ENCODE peak calls at places on chromosome 11, in five cellular contexts. One of them, this sample, is unnamed.
A peak's percentile ranks its signal among the peaks of the same experiment; 100 is the strongest.

GRCh38 chr11:44694443-44694842 is 32.3 kb upstream of the TSPAN18 start:
- DNase-seq in stimulated activated CD8-positive, alpha-beta memory T cell treated with anti-CD3 and anti-CD28 coated beads, Interleukin-4, amount 100 ng/mL, for 4 hours: no peak
- DNase-seq in IMR-90: no peak
- DNase-seq in NCI-H1105: no peak
- DNase-seq in GOT3: no peak
- DNase-seq in this sample: no peak

GRCh38 chr11:47534707-47535251 is 18.2 kb downstream of the CELF1 start:
- DNase-seq in stimulated activated CD8-positive, alpha-beta memory T cell treated with anti-CD3 and anti-CD28 coated beads, Interleukin-4, amount 100 ng/mL, for 4 hours: no peak
- DNase-seq in IMR-90: no peak
- DNase-seq in NCI-H1105: no peak
- DNase-seq in GOT3: no peak
- DNase-seq in this sample: no peak

GRCh38 chr11:64253481-64253880 is 2.2 kb downstream of the PLCB3 start:
- DNase-seq in stimulated activated CD8-positive, alpha-beta memory T cell treated with anti-CD3 and anti-CD28 coated beads, Interleukin-4, amount 100 ng/mL, for 4 hours: no peak
- DNase-seq in IMR-90: no peak
- DNase-seq in NCI-H1105: no peak
- DNase-seq in GOT3: no peak
- DNase-seq in this sample: no peak

GRCh38 chr11:123474994-123475393 is 44.9 kb downstream of the GRAMD1B start:
- DNase-seq in stimulated activated CD8-positive, alpha-beta memory T cell treated with anti-CD3 and anti-CD28 coated beads, Interleukin-4, amount 100 ng/mL, for 4 hours: no peak
- DNase-seq in IMR-90: peak; percentile 47
- DNase-seq in NCI-H1105: no peak
- DNase-seq in GOT3: no peak
- DNase-seq in this sample: no peak

GRCh38 chr11:94193288-94193687 is 64.6 kb downstream of the PANX1 start:
- DNase-seq in stimulated activated CD8-positive, alpha-beta memory T cell treated with anti-CD3 and anti-CD28 coated beads, Interleukin-4, amount 100 ng/mL, for 4 hours: no peak
- DNase-seq in IMR-90: peak; percentile 96
- DNase-seq in NCI-H1105: no peak
- DNase-seq in GOT3: no peak
- DNase-seq in this sample: peak; percentile 91

GRCh38 chr11:21811572-21811971 is 381.3 kb upstream of the ANO5 start:
- DNase-seq in stimulated activated CD8-positive, alpha-beta memory T cell treated with anti-CD3 and anti-CD28 coated beads, Interleukin-4, amount 100 ng/mL, for 4 hours: no peak
- DNase-seq in IMR-90: no peak
- DNase-seq in NCI-H1105: no peak
- DNase-seq in GOT3: no peak
- DNase-seq in this sample: no peak

GRCh38 chr11:33157103-33158027 is 3.9 kb downstream of the CSTF3 start:
- DNase-seq in stimulated activated CD8-positive, alpha-beta memory T cell treated with anti-CD3 and anti-CD28 coated beads, Interleukin-4, amount 100 ng/mL, for 4 hours: no peak
- DNase-seq in IMR-90: no peak
- DNase-seq in NCI-H1105: peak; percentile 41
- DNase-seq in GOT3: no peak
- DNase-seq in this sample: peak; percentile 36

GRCh38 chr11:37504925-37505324 is 906.9 kb upstream of the RAG2 start:
- DNase-seq in stimulated activated CD8-positive, alpha-beta memory T cell treated with anti-CD3 and anti-CD28 coated beads, Interleukin-4, amount 100 ng/mL, for 4 hours: no peak
- DNase-seq in IMR-90: peak; percentile 95
- DNase-seq in NCI-H1105: no peak
- DNase-seq in GOT3: no peak
- DNase-seq in this sample: peak; percentile 85

GRCh38 chr11:69443968-69444364 is 37.5 kb upstream of the LINC01488 start:
- DNase-seq in stimulated activated CD8-positive, alpha-beta memory T cell treated with anti-CD3 and anti-CD28 coated beads, Interleukin-4, amount 100 ng/mL, for 4 hours: no peak
- DNase-seq in IMR-90: peak; percentile 58
- DNase-seq in NCI-H1105: no peak
- DNase-seq in GOT3: no peak
- DNase-seq in this sample: peak; percentile 62

GRCh38 chr11:132072044-132072879 is 701.8 kb downstream of the NTM start:
- DNase-seq in stimulated activated CD8-positive, alpha-beta memory T cell treated with anti-CD3 and anti-CD28 coated beads, Interleukin-4, amount 100 ng/mL, for 4 hours: no peak
- DNase-seq in IMR-90: peak; percentile 99
- DNase-seq in NCI-H1105: no peak
- DNase-seq in GOT3: no peak
- DNase-seq in this sample: peak; percentile 97

GRCh38 chr11:81237139-81237538 is 1496.5 kb downstream of the FAM181B start:
- DNase-seq in stimulated activated CD8-positive, alpha-beta memory T cell treated with anti-CD3 and anti-CD28 coated beads, Interleukin-4, amount 100 ng/mL, for 4 hours: no peak
- DNase-seq in IMR-90: peak; percentile 4
- DNase-seq in NCI-H1105: peak; percentile 73
- DNase-seq in GOT3: no peak
- DNase-seq in this sample: peak; percentile 49

GRCh38 chr11:44559207-44559943 is 6.1 kb upstream of the CD82 start:
- DNase-seq in stimulated activated CD8-positive, alpha-beta memory T cell treated with anti-CD3 and anti-CD28 coated beads, Interleukin-4, amount 100 ng/mL, for 4 hours: no peak
- DNase-seq in IMR-90: no peak
- DNase-seq in NCI-H1105: no peak
- DNase-seq in GOT3: no peak
- DNase-seq in this sample: no peak

GRCh38 chr11:12764187-12764914 is 90.1 kb downstream of the TEAD1 start:
- DNase-seq in stimulated activated CD8-positive, alpha-beta memory T cell treated with anti-CD3 and anti-CD28 coated beads, Interleukin-4, amount 100 ng/mL, for 4 hours: no peak
- DNase-seq in IMR-90: no peak
- DNase-seq in NCI-H1105: peak; percentile 14
- DNase-seq in GOT3: no peak
- DNase-seq in this sample: no peak

GRCh38 chr11:78474451-78474850 is 56.8 kb upstream of the GAB2 start:
- DNase-seq in stimulated activated CD8-positive, alpha-beta memory T cell treated with anti-CD3 and anti-CD28 coated beads, Interleukin-4, amount 100 ng/mL, for 4 hours: no peak
- DNase-seq in IMR-90: no peak
- DNase-seq in NCI-H1105: no peak
- DNase-seq in GOT3: no peak
- DNase-seq in this sample: no peak

GRCh38 chr11:24760681-24761080 is 263.8 kb downstream of the LUZP2 start:
- DNase-seq in stimulated activated CD8-positive, alpha-beta memory T cell treated with anti-CD3 and anti-CD28 coated beads, Interleukin-4, amount 100 ng/mL, for 4 hours: no peak
- DNase-seq in IMR-90: peak; percentile 30
- DNase-seq in NCI-H1105: no peak
- DNase-seq in GOT3: no peak
- DNase-seq in this sample: no peak

GRCh38 chr11:130737866-130738431 is 178.3 kb downstream of the SNX19 start:
- DNase-seq in stimulated activated CD8-positive, alpha-beta memory T cell treated with anti-CD3 and anti-CD28 coated beads, Interleukin-4, amount 100 ng/mL, for 4 hours: no peak
- DNase-seq in IMR-90: peak; percentile 89
- DNase-seq in NCI-H1105: peak; percentile 93
- DNase-seq in GOT3: no peak
- DNase-seq in this sample: peak; percentile 91

GRCh38 chr11:113184498-113184897 is 129.9 kb upstream of the TTC12 start:
- DNase-seq in stimulated activated CD8-positive, alpha-beta memory T cell treated with anti-CD3 and anti-CD28 coated beads, Interleukin-4, amount 100 ng/mL, for 4 hours: no peak
- DNase-seq in IMR-90: peak; percentile 56
- DNase-seq in NCI-H1105: no peak
- DNase-seq in GOT3: no peak
- DNase-seq in this sample: peak; percentile 90

GRCh38 chr11:101738494-101738893 is 154.7 kb upstream of the TRPC6 start:
- DNase-seq in stimulated activated CD8-positive, alpha-beta memory T cell treated with anti-CD3 and anti-CD28 coated beads, Interleukin-4, amount 100 ng/mL, for 4 hours: no peak
- DNase-seq in IMR-90: no peak
- DNase-seq in NCI-H1105: no peak
- DNase-seq in GOT3: no peak
- DNase-seq in this sample: no peak

GRCh38 chr11:116193321-116194114 is 579.3 kb downstream of the BUD13 start:
- DNase-seq in stimulated activated CD8-positive, alpha-beta memory T cell treated with anti-CD3 and anti-CD28 coated beads, Interleukin-4, amount 100 ng/mL, for 4 hours: no peak
- DNase-seq in IMR-90: peak; percentile 62
- DNase-seq in NCI-H1105: peak; percentile 60
- DNase-seq in GOT3: no peak
- DNase-seq in this sample: peak; percentile 10

GRCh38 chr11:97516688-97517087 is 1126.9 kb downstream of the JRKL start:
- DNase-seq in stimulated activated CD8-positive, alpha-beta memory T cell treated with anti-CD3 and anti-CD28 coated beads, Interleukin-4, amount 100 ng/mL, for 4 hours: no peak
- DNase-seq in IMR-90: no peak
- DNase-seq in NCI-H1105: no peak
- DNase-seq in GOT3: no peak
- DNase-seq in this sample: no peak

GRCh38 chr11:112694244-112694643 is 267.0 kb upstream of the NCAM1 start:
- DNase-seq in stimulated activated CD8-positive, alpha-beta memory T cell treated with anti-CD3 and anti-CD28 coated beads, Interleukin-4, amount 100 ng/mL, for 4 hours: no peak
- DNase-seq in IMR-90: no peak
- DNase-seq in NCI-H1105: no peak
- DNase-seq in GOT3: no peak
- DNase-seq in this sample: no peak

GRCh38 chr11:107249054-107249453 is 208.6 kb downstream of the CWF19L2 start:
- DNase-seq in stimulated activated CD8-positive, alpha-beta memory T cell treated with anti-CD3 and anti-CD28 coated beads, Interleukin-4, amount 100 ng/mL, for 4 hours: no peak
- DNase-seq in IMR-90: no peak
- DNase-seq in NCI-H1105: no peak
- DNase-seq in GOT3: no peak
- DNase-seq in this sample: no peak

GRCh38 chr11:96448225-96448624 is 58.4 kb downstream of the JRKL start:
- DNase-seq in stimulated activated CD8-positive, alpha-beta memory T cell treated with anti-CD3 and anti-CD28 coated beads, Interleukin-4, amount 100 ng/mL, for 4 hours: no peak
- DNase-seq in IMR-90: no peak
- DNase-seq in NCI-H1105: no peak
- DNase-seq in GOT3: no peak
- DNase-seq in this sample: no peak

GRCh38 chr11:123020968-123021367 is 39.3 kb upstream of the BSX start:
- DNase-seq in stimulated activated CD8-positive, alpha-beta memory T cell treated with anti-CD3 and anti-CD28 coated beads, Interleukin-4, amount 100 ng/mL, for 4 hours: no peak
- DNase-seq in IMR-90: peak; percentile 49
- DNase-seq in NCI-H1105: peak; percentile 70
- DNase-seq in GOT3: no peak
- DNase-seq in this sample: peak; percentile 59

GRCh38 chr11:10522276-10522675 is 18.7 kb downstream of the RNF141 start:
- DNase-seq in stimulated activated CD8-positive, alpha-beta memory T cell treated with anti-CD3 and anti-CD28 coated beads, Interleukin-4, amount 100 ng/mL, for 4 hours: no peak
- DNase-seq in IMR-90: no peak
- DNase-seq in NCI-H1105: no peak
- DNase-seq in GOT3: no peak
- DNase-seq in this sample: no peak

GRCh38 chr11:118068206-118068944 is 8.5 kb upstream of the TMPRSS4 start:
- DNase-seq in stimulated activated CD8-positive, alpha-beta memory T cell treated with anti-CD3 and anti-CD28 coated beads, Interleukin-4, amount 100 ng/mL, for 4 hours: no peak
- DNase-seq in IMR-90: no peak
- DNase-seq in NCI-H1105: no peak
- DNase-seq in GOT3: no peak
- DNase-seq in this sample: no peak

GRCh38 chr11:134230339-134230738 is 5.9 kb downstream of the VPS26B start:
- DNase-seq in stimulated activated CD8-positive, alpha-beta memory T cell treated with anti-CD3 and anti-CD28 coated beads, Interleukin-4, amount 100 ng/mL, for 4 hours: no peak
- DNase-seq in IMR-90: no peak
- DNase-seq in NCI-H1105: no peak
- DNase-seq in GOT3: no peak
- DNase-seq in this sample: no peak

GRCh38 chr11:35618497-35619029 is 303 bp downstream of the FJX1 start:
- DNase-seq in stimulated activated CD8-positive, alpha-beta memory T cell treated with anti-CD3 and anti-CD28 coated beads, Interleukin-4, amount 100 ng/mL, for 4 hours: no peak
- DNase-seq in IMR-90: peak; percentile 51
- DNase-seq in NCI-H1105: no peak
- DNase-seq in GOT3: no peak
- DNase-seq in this sample: peak; percentile 38

GRCh38 chr11:297666-298405 is 1.5 kb downstream of the IFITM5 start:
- DNase-seq in stimulated activated CD8-positive, alpha-beta memory T cell treated with anti-CD3 and anti-CD28 coated beads, Interleukin-4, amount 100 ng/mL, for 4 hours: no peak
- DNase-seq in IMR-90: no peak
- DNase-seq in NCI-H1105: no peak
- DNase-seq in GOT3: no peak
- DNase-seq in this sample: peak; percentile 46

GRCh38 chr11:110446594-110446993 is 16.8 kb downstream of the FDX1 start:
- DNase-seq in stimulated activated CD8-positive, alpha-beta memory T cell treated with anti-CD3 and anti-CD28 coated beads, Interleukin-4, amount 100 ng/mL, for 4 hours: no peak
- DNase-seq in IMR-90: no peak
- DNase-seq in NCI-H1105: no peak
- DNase-seq in GOT3: no peak
- DNase-seq in this sample: no peak

GRCh38 chr11:32706985-32707736 is 87.3 kb downstream of the CCDC73 start:
- DNase-seq in stimulated activated CD8-positive, alpha-beta memory T cell treated with anti-CD3 and anti-CD28 coated beads, Interleukin-4, amount 100 ng/mL, for 4 hours: no peak
- DNase-seq in IMR-90: peak; percentile 82
- DNase-seq in NCI-H1105: no peak
- DNase-seq in GOT3: no peak
- DNase-seq in this sample: peak; percentile 89

GRCh38 chr11:17063171-17064002 is 14.1 kb downstream of the RPS13 start:
- DNase-seq in stimulated activated CD8-positive, alpha-beta memory T cell treated with anti-CD3 and anti-CD28 coated beads, Interleukin-4, amount 100 ng/mL, for 4 hours: no peak
- DNase-seq in IMR-90: peak; percentile 27
- DNase-seq in NCI-H1105: peak; percentile 10
- DNase-seq in GOT3: no peak
- DNase-seq in this sample: peak; percentile 50